ENCODE peak calls at places on chromosomes 2 and 18, in four cellular contexts. J, V, I and S are unnamed samples.

GRCh38 chr2:28080911-28081310 is 190.4 kb downstream of the BABAM2 start:
- DNase-seq in V (no peak), I (no peak), J (no peak), S (no peak)

GRCh38 chr18:7196421-7196820 is 34.5 kb upstream of the LRRC30 start:
- DNase-seq in J (no peak), I (no peak), V (no peak), S (no peak)

GRCh38 chr2:174585657-174586056 is 11.9 kb downstream of the WIPF1 start:
- DNase-seq in I (no peak), J (no peak), V (no peak), S (no peak)

GRCh38 chr2:60880633-60880987 is 764 bp upstream of the REL start:
- DNase-seq in V (no peak), I (no peak), J (no peak), S (no peak)

GRCh38 chr2:6960659-6961058 is 43.4 kb downstream of the RNF144A start:
- DNase-seq in J (no peak), I (no peak), V (no peak), S (no peak)

GRCh38 chr18:75638597-75639467 is 211.3 kb upstream of the SMIM21 start:
- DNase-seq in J (no peak), V (no peak), I (no peak), S (no peak)

GRCh38 chr2:237915576-237915975 is 51.2 kb upstream of the UBE2F start:
- DNase-seq in J (no peak), V (no peak), I (no peak), S (no peak)

GRCh38 chr2:39942970-39943369 is 163.9 kb upstream of the THUMPD2 start:
- DNase-seq in V (no peak), J (no peak), I (no peak), S (no peak)

GRCh38 chr2:157182834-157183396 is 74.6 kb upstream of the GALNT5 start:
- DNase-seq in V (no peak), I (no peak), J (no peak), S (no peak)

GRCh38 chr2:214542866-214543265 is 132.0 kb downstream of the VWC2L start:
- DNase-seq in I (no peak), V (no peak), J (no peak), S (no peak)

GRCh38 chr2:204795156-204795555 is 249.9 kb downstream of the PARD3B start:
- DNase-seq in J (no peak), I (no peak), V (no peak), S (no peak)

GRCh38 chr2:174673876-174674275 is 76.3 kb upstream of the WIPF1 start:
- DNase-seq in V (no peak), J (no peak), I (no peak), S (no peak)

GRCh38 chr2:229164545-229165249 is 106.4 kb downstream of the PID1 start:
- DNase-seq in J (no peak), V (no peak), I (no peak), S (no peak)

GRCh38 chr2:10597956-10598355 is 91.8 kb downstream of the NOL10 start:
- DNase-seq in I (no peak), J (no peak), V (no peak), S (no peak)

GRCh38 chr2:99974275-99974674 is 168.1 kb downstream of the AFF3 start:
- DNase-seq in J (no peak), I (no peak), V (no peak), S (no peak)

GRCh38 chr18:10304853-10305252 is 149.6 kb upstream of the APCDD1 start:
- DNase-seq in V (no peak), I (no peak), J (no peak), S (no peak)

GRCh38 chr2:147860009-147860408 is 15.2 kb downstream of the ACVR2A start:
- DNase-seq in V (no peak), I (no peak), J (no peak), S (no peak)

GRCh38 chr2:23496456-23496855 is 111.5 kb downstream of the KLHL29 start:
- DNase-seq in J (no peak), V (no peak), I (no peak), S (no peak)

GRCh38 chr2:128309341-128310093 is 9.2 kb downstream of the HS6ST1 start:
- DNase-seq in V (no peak), I (no peak), J (peak; percentile 70), S (no peak)

GRCh38 chr2:203718087-203718486 is 11.6 kb downstream of the CD28 start:
- DNase-seq in J (no peak), V (peak; percentile 70), I (peak; percentile 53), S (peak; percentile 48)

GRCh38 chr18:63924551-63924950 is 16.8 kb downstream of the SERPINB10 start:
- DNase-seq in I (no peak), V (no peak), J (no peak), S (no peak)

GRCh38 chr2:236608308-236608564 is 38.6 kb downstream of the ACKR3 start:
- DNase-seq in I (no peak), V (no peak), J (no peak), S (no peak)

GRCh38 chr2:31434911-31435310 is 20.4 kb upstream of the XDH start:
- DNase-seq in V (no peak), J (no peak), I (no peak), S (no peak)

GRCh38 chr2:149136111-149136510 is 97.6 kb downstream of the LYPD6B start:
- DNase-seq in I (no peak), J (no peak), V (no peak), S (no peak)

GRCh38 chr2:47174731-47175361 is 19.7 kb upstream of the STPG4 start:
- DNase-seq in J (no peak), V (peak; percentile 47), I (peak; percentile 53), S (peak; percentile 17)

GRCh38 chr18:27605107-27605834 is 420.2 kb upstream of the CHST9 start:
- DNase-seq in V (no peak), I (peak; percentile 57), J (no peak), S (no peak)

GRCh38 chr2:190270298-190270697 is 49.3 kb downstream of the HIBCH start:
- DNase-seq in I (no peak), J (no peak), V (no peak), S (no peak)

GRCh38 chr2:27860111-27860510 is 30.1 kb downstream of the RBKS start:
- DNase-seq in J (no peak), V (no peak), I (no peak), S (no peak)

GRCh38 chr2:132980304-132980703 is 310.3 kb upstream of the LYPD1 start:
- DNase-seq in V (no peak), I (no peak), J (no peak), S (no peak)

GRCh38 chr2:166651080-166651675 is 157.1 kb upstream of the SCN7A start:
- DNase-seq in I (no peak), V (no peak), J (no peak), S (no peak)

GRCh38 chr2:228541794-228542193 is 360.3 kb upstream of the SPHKAP start:
- DNase-seq in J (no peak), V (no peak), I (no peak), S (no peak)

GRCh38 chr18:54323561-54323960 is 34.1 kb downstream of the STARD6 start:
- DNase-seq in V (no peak), I (no peak), J (no peak), S (no peak)

GRCh38 chr18:47775961-47776360 is 154.5 kb downstream of the SMAD2 start:
- DNase-seq in V (no peak), J (no peak), I (no peak), S (no peak)

GRCh38 chr2:189142893-189143759 is 36.4 kb downstream of the COL5A2 start:
- DNase-seq in J (no peak), I (peak; percentile 56), V (peak; percentile 55), S (peak; percentile 3)

GRCh38 chr2:47599171-47599570 is 183.8 kb upstream of the MSH6 start:
- DNase-seq in V (no peak), J (no peak), I (peak; percentile 13), S (no peak)

GRCh38 chr2:240429341-240429871 is 6.1 kb upstream of the GPC1 start:
- DNase-seq in J (no peak), I (no peak), V (no peak), S (no peak)

GRCh38 chr18:48902023-48902855 is 48.5 kb downstream of the SMAD7 start:
- DNase-seq in V (no peak), J (peak; percentile 98), I (no peak), S (no peak)

GRCh38 chr18:67504739-67505138 is 11.8 kb downstream of the DSEL start:
- DNase-seq in I (no peak), V (no peak), J (no peak), S (no peak)

GRCh38 chr2:160703648-160704585 is 210.3 kb upstream of the RBMS1 start:
- DNase-seq in V (peak; percentile 12), I (peak; percentile 82), J (no peak), S (no peak)

DNA sequence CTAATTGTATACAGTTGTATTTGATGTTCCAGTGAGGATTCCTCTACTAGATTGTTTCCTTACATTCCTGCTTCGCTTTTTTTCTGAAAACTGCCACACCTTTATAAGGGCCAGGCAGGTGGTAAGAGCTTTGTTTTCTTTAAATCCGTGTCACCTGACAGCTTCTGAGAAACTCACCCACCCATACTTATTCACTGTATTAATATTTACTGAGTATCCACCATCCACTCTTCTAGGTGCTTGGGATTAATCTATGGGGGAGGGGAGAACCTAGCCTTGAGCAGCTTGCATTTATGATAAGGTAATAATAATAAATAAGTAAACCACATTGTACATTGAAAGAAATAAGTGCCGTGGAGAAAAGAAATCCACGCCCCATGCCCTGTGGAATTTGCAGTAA is 174.7 kb upstream of the AGAP1 start:
- DNase-seq in V (no peak), I (no peak), J (no peak), S (no peak)
- H3K9me3 ChIP-seq in V (no peaks in the 10 kb centered on the region), I (no peaks in the 10 kb centered on the region), J (no peaks in the 10 kb centered on the region), S (no peaks in the 10 kb centered on the region)

DNA sequence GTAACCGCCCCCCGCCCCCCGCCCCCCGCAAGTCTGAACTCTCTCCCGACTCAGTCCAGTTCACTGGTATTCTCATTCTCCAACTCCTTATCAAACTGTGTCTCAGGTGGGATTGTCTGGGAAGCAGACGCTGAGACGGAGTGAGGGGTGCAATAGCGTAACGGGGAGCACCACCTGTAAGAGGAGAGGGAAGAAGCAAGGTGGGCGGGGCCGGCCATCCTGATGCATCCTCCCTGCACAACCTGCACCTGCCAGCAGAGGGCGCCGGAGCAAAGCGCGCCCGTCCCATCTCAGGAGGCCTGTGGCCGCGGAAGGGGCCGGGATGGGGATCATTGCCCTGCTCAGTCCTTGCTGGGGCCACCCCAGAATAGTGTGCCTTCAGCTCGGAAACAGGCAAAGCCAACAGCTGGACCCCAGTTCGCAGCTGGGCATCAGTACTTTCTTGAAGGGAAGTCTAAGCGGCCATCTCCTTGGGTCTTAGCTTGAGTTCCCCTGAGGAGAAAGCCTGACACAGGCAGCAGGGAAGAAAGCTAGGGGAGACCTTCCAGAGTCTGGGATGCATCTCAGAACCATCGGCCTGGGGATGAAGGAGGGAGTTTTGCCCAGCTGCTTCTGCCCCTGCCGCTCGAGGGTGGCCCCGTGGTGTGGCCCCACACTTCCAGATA is 208.0 kb downstream of the TFCP2L1 start:
- DNase-seq in J (peak; percentile 89), V (peak; percentile 33), I (peak; percentile 63), S (peak; percentile 13)
- H3K4me3 ChIP-seq in J (no peak overlapping the region), V (no peak overlapping the region), I (no peak overlapping the region), S (no peak overlapping the region)

GRCh38 chr2:3102081-3102914 is 275.3 kb downstream of the EIPR1 start:
- DNase-seq in I (no peak), V (no peak), J (no peak), S (no peak)
- H3K9me3 ChIP-seq in I (no peaks in the 10 kb centered on the region), V (no peaks in the 10 kb centered on the region), J (no peaks in the 10 kb centered on the region), S (no peaks in the 10 kb centered on the region)

DNA sequence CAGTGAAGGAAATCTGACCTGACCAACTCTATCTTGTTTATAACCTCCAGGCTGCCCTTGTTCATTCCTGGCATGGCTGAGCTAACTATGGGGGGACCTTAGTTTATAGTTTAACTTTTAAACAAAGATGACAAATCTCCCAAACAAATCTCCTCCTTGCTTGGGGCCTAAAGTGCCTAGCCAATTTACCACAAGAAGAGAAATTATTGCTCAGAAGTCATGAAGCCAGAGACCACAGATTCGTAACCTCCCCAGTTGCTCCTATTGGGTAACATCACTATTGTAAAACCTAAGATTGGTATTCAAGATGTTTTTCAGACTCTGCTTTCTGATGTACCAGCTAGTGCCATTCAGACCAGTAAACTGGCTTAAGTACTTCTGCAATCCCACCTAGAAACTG is 649.4 kb upstream of the SLC8A1 start:
- DNase-seq in J (no peak), I (no peak), V (no peak), S (no peak)
- H3K4me3 ChIP-seq in J (no peak overlapping the region), I (no peak overlapping the region), V (no peak overlapping the region), S (no peak overlapping the region)